ENCODE peak calls at places on chromosome X, in eight cellular contexts. R, A, V, G, Y, M, H and P are unnamed samples.
A peak's percentile ranks its signal among the peaks of the same experiment; 100 is the strongest.

GRCh38 chrX:111555559-111555958 is 44.1 kb downstream of the SERTM2 start:
- DNase-seq in R (no peak), A (no peak), V (no peak), G (no peak), Y (no peak), M (no peak), H (no peak), P (no peak)

GRCh38 chrX:53684415-53685192 is 1.9 kb downstream of the HUWE1 start:
- DNase-seq in R (peak; percentile 6), A (no peak), V (peak; percentile 87), G (no peak), Y (no peak), M (peak; percentile 100), H (peak; percentile 8), P (no peak)

GRCh38 chrX:68043713-68044438 is 389.4 kb downstream of the OPHN1 start:
- DNase-seq in R (no peak), A (no peak), V (no peak), G (no peak), Y (no peak), M (no peak), H (no peak), P (no peak)

GRCh38 chrX:39759526-39760224 is 338.1 kb downstream of the BCOR start:
- DNase-seq in R (peak; percentile 62), A (peak; percentile 46), V (no peak), G (no peak), Y (no peak), M (no peak), H (peak; percentile 46), P (no peak)

GRCh38 chrX:11530621-11531020 is 135.1 kb downstream of the ARHGAP6 start:
- DNase-seq in R (peak; percentile 14), A (no peak), V (no peak), G (no peak), Y (no peak), M (no peak), H (no peak), P (no peak)

GRCh38 chrX:110665636-110666035 is 130.0 kb downstream of the CHRDL1 start:
- DNase-seq in R (peak; percentile 44), A (no peak), V (no peak), G (peak; percentile 3), Y (no peak), M (no peak), H (no peak), P (peak; percentile 67)

GRCh38 chrX:152821145-152821765 is 9.3 kb downstream of the CETN2 start:
- DNase-seq in R (peak; percentile 29), A (no peak), V (no peak), G (no peak), Y (no peak), M (no peak), H (peak; percentile 32), P (no peak)

GRCh38 chrX:54825716-54826428 is 18.3 kb downstream of the MAGED2 start:
- DNase-seq in R (no peak), A (no peak), V (no peak), G (no peak), Y (no peak), M (no peak), H (no peak), P (no peak)